ENCODE peak calls at places on chromosomes 7 and 10, in seven cellular contexts. G is MM.1S, M is H9, Z is H1, A is neural progenitor cell, P is GM23248, X is A549. Q is an unnamed sample.

GRCh38 chr10:84329094-84329611 is 764 bp downstream of the CCSER2 start:
- DNase-seq in X (peak; percentile 40), G (peak; percentile 43), A (peak; percentile 45), P (peak; percentile 76), Z (no peak), M (peak; percentile 50), Q (peak; percentile 56)

GRCh38 chr7:38186593-38187314 is 8.7 kb downstream of the STARD3NL start:
- DNase-seq in Z (no peak), P (peak; percentile 83), X (no peak), G (no peak), A (no peak), M (no peak), Q (no peak)

GRCh38 chr10:10092581-10092980 is 925.1 kb upstream of the CELF2 start:
- DNase-seq in G (no peak), Z (peak; percentile 45), X (no peak), P (peak; percentile 14), M (peak; percentile 31), A (peak; percentile 66), Q (no peak)

GRCh38 chr10:35037104-35037503 is 53.0 kb downstream of the CUL2 start:
- DNase-seq in A (no peak), M (no peak), P (no peak), G (no peak), Z (no peak), X (no peak), Q (no peak)

GRCh38 chr10:88553116-88553752 is 29.9 kb downstream of the RNLS start:
- DNase-seq in A (peak; percentile 61), G (peak; percentile 74), P (peak; percentile 89), X (peak; percentile 26), M (no peak), Z (no peak), Q (peak; percentile 62)

GRCh38 chr7:133794490-133794889 is 332.6 kb upstream of the LRGUK start:
- DNase-seq in P (peak; percentile 45), X (no peak), Z (no peak), G (no peak), A (no peak), M (no peak), Q (no peak)

GRCh38 chr10:46255696-46256355 is 31.0 kb upstream of the ANTXRL start:
- DNase-seq in Z (peak; percentile 91), P (peak; percentile 43), M (peak; percentile 84), G (peak; percentile 33), A (peak; percentile 71), X (peak; percentile 87), Q (peak; percentile 71)

GRCh38 chr10:102645388-102645740 is 1.1 kb downstream of the TRIM8 start:
- DNase-seq in Z (no peak), M (no peak), X (peak; percentile 55), G (no peak), A (no peak), P (no peak), Q (peak; percentile 78)

GRCh38 chr7:70736715-70737460 is 395.1 kb upstream of the GALNT17 start:
- DNase-seq in A (no peak), Z (peak; percentile 32), G (no peak), M (no peak), X (peak; percentile 53), P (peak; percentile 72), Q (no peak)

GRCh38 chr10:127148066-127148932 is 48.1 kb downstream of the INSYN2A start:
- DNase-seq in Z (no peak), A (no peak), M (no peak), P (peak; percentile 93), X (peak; percentile 43), G (no peak), Q (no peak)

GRCh38 chr7:964401-965231 is 10.1 kb upstream of the ADAP1 start:
- DNase-seq in P (peak; percentile 81), G (peak; percentile 56), X (no peak), Z (no peak), A (peak; percentile 82), M (peak; percentile 66), Q (peak; percentile 53)

GRCh38 chr7:41045556-41046123 is 657.2 kb downstream of the INHBA start:
- DNase-seq in Z (peak; percentile 31), M (peak; percentile 46), G (no peak), P (no peak), A (peak; percentile 19), X (no peak), Q (no peak)

GRCh38 chr10:122435212-122435827 is 19.1 kb upstream of the ARMS2 start:
- DNase-seq in P (peak; percentile 72), Z (no peak), X (peak; percentile 36), A (peak; percentile 72), G (peak; percentile 48), M (no peak), Q (peak; percentile 84)

GRCh38 chr10:89942217-89942616 is 240.8 kb downstream of the KIF20B start:
- DNase-seq in Z (no peak), P (no peak), A (no peak), G (no peak), X (no peak), M (no peak), Q (no peak)

GRCh38 chr10:22999942-23000341 is 72.1 kb downstream of the ARMC3 start:
- DNase-seq in P (no peak), Z (no peak), G (no peak), M (no peak), X (no peak), A (peak; percentile 16), Q (no peak)

GRCh38 chr10:1404953-1405260 is 332.4 kb downstream of the ADARB2 start:
- DNase-seq in Z (peak; percentile 38), X (no peak), A (no peak), P (no peak), G (no peak), M (no peak), Q (no peak)

GRCh38 chr10:1408656-1409358 is 328.5 kb downstream of the ADARB2 start:
- DNase-seq in M (no peak), G (no peak), P (no peak), Z (no peak), A (no peak), X (no peak), Q (no peak)

GRCh38 chr10:1406172-1406975 is 331.0 kb downstream of the ADARB2 start:
- DNase-seq in X (no peak), M (no peak), Z (peak; percentile 37), P (no peak), G (no peak), A (no peak), Q (no peak)

GRCh38 chr10:1409359-1409750 is 328.0 kb downstream of the ADARB2 start:
- DNase-seq in G (no peak), A (no peak), P (no peak), Z (no peak), X (no peak), M (no peak), Q (no peak)

DNA sequence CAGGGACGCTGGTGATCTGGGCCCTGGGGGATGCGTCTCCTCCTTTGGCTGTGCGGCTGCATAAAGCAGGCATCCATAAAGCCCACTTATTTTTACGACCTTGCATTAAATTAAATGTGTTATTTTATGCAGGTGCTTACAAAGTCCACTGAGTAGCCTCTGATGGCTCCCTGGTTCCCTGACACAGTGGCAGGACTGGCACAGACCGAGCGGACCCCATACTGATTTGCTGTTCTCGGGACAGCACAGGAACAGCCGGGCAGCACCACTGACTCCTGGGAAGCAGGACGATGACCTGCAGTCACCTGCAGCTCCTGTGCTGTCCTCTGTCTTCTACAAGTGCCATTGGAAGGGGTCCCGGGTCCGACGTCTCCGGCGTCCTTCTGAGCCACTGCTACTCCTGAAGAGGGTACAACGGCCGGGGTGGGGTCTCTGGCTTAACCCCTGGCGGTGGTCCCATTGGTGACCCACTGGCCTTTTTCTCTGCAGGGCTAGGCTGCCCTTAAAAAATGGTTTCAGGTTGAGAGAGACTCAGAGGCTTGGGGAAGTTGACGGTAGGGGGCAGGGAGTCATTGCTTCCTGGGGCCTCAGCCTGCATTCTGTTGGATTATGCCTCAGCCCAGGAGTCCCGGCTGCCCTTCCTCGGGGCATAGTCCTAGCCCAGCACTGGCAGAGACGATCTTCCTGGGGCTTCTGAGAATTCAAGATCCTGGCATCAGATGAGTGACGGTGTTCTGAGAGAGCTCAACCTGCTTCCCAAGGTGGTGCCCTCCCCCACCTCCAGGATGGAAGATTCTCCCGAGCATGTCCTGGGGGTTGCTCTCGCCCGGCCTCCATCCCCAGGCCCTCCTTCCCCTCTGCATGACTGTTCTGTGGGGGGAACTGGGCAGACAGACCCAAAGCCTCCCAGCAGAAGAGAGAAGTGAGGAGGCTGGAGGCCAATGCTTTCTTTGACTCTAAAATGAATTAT is 330.1 kb downstream of the ADARB2 start:
- DNase-seq in X (no peak), M (no peak), G (no peak), Z (no peak), A (no peak), P (no peak), Q (no peak)
- H3K4me2 ChIP-seq in X (no peak overlapping the region), M (no peak overlapping the region), G (no peak overlapping the region), Z (no peak overlapping the region), A (no peak overlapping the region), P (no peak overlapping the region), Q (no peak overlapping the region)

GRCh38 chr10:71965623-71966022 is 1.4 kb downstream of the CHST3 start:
- DNase-seq in A (no peak), G (no peak), Z (no peak), X (no peak), P (peak; percentile 53), M (no peak), Q (no peak)

GRCh38 chr10:71968553-71969474 is 4.6 kb downstream of the CHST3 start:
- DNase-seq in A (no peak), M (no peak), P (peak; percentile 74), Z (no peak), G (no peak), X (peak; percentile 55), Q (no peak)

GRCh38 chr10:71964669-71965515 is 697 bp downstream of the CHST3 start:
- DNase-seq in P (peak; percentile 97), G (no peak), X (peak; percentile 40), Z (peak; percentile 67), M (peak; percentile 54), A (peak; percentile 57), Q (no peak)

GRCh38 chr10:71963756-71964668 is at the start of gene CHST3:
- DNase-seq in X (no peak), A (peak; percentile 82), G (no peak), Z (peak; percentile 78), P (peak; percentile 84), M (peak; percentile 55), Q (no peak)

GRCh38 chr10:71966046-71967004 is 2.1 kb downstream of the CHST3 start:
- DNase-seq in Z (no peak), G (no peak), A (no peak), M (no peak), X (no peak), P (peak; percentile 92), Q (no peak)
- H3K4me1 ChIP-seq in Z (peaks cover 14% of the 10 kb centered on the region), G (no peaks in the 10 kb centered on the region), A (peaks cover 18% of the 10 kb centered on the region), M (peaks cover 3% of the 10 kb centered on the region), X (peaks cover 64% of the 10 kb centered on the region), P (peaks cover 39% of the 10 kb centered on the region), Q (no peaks in the 10 kb centered on the region)

GRCh38 chr7:73307436-73307835 is 1.2 kb downstream of the NSUN5 start:
- DNase-seq in A (no peak), Z (no peak), M (no peak), G (no peak), P (no peak), X (no peak), Q (no peak)
- H3K4me2 ChIP-seq in A (peak overlapping the region; percentile 91), Z (peak overlapping the region; percentile 71), M (peak overlapping the region; percentile 80), G (peak overlapping the region; percentile 75), P (peak overlapping the region; percentile 71), X (peak overlapping the region; percentile 87), Q (peak overlapping the region; percentile 77)

DNA sequence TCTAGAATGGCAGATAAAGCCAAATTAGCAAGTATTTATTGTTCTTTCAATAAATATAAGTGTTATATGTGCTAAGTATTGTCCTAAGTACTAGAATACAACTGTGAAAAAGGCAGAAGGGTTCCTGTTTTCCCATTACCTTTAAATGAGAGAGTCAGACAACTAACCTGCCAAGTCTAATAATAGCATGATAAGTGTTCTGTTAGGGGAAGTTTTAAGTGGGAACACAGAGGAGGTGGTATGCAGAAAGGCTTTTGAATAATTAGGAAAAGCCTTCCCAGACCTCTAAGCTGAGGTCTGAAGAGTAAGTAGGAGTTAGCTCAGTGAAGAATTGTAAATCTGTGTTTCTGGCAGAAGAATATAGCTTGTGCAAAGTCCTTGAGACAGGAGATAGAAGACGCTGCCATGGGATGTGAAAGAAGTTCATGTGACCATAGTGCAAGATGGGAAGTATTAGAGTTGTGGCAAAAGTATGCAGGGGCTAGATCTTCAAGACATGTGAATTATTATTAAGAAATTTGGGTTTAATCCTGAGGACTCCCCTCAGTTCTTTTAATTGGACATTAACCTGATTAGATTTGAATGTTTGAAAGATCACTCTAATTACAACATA is 12.5 kb downstream of the SHOC2 start:
- DNase-seq in A (no peak), Z (no peak), M (no peak), G (no peak), X (no peak), P (no peak), Q (no peak)
- H3K4me1 ChIP-seq in A (peaks cover 7% of the 10 kb centered on the region), Z (no peaks in the 10 kb centered on the region), M (peaks cover 5% of the 10 kb centered on the region), G (no peaks in the 10 kb centered on the region), X (peaks cover 3% of the 10 kb centered on the region), P (peaks cover 7% of the 10 kb centered on the region), Q (peaks cover 7% of the 10 kb centered on the region)

Q was measured in Karpas-422.